ENCODE peak calls at places on chromosomes 3 and 15, in eight cellular contexts. B is endodermal cell, R is uterus, G is epithelial cell of esophagus, J is ovary, N is IMR-90, H is cardiac fibroblast, Q is upper lobe of right lung. D is an unnamed sample.

GRCh38 chr3:110267304-110267703 is 804.3 kb upstream of the NECTIN3 start:
- DNase-seq in B (peak; percentile 49), J (no peak), R (no peak), G (no peak), H (no peak), N (no peak), Q (no peak), D (no peak)

GRCh38 chr3:160331127-160331937 is 67.7 kb downstream of the IFT80 start:
- DNase-seq in B (no peak), J (no peak), Q (no peak), G (peak; percentile 76), R (no peak), N (peak; percentile 93), H (peak; percentile 86), D (peak; percentile 90)

GRCh38 chr3:146747928-146748327 is 142.8 kb upstream of the PLSCR5 start:
- DNase-seq in N (peak; percentile 33), J (no peak), G (peak; percentile 25), R (no peak), H (peak; percentile 54), Q (no peak), B (no peak), D (peak; percentile 32)

GRCh38 chr15:37372064-37372463 is 271.7 kb upstream of the MEIS2 start:
- DNase-seq in H (no peak), Q (no peak), B (no peak), N (no peak), G (no peak), J (no peak), R (no peak), D (no peak)

GRCh38 chr15:92184679-92185230 is 208.9 kb upstream of the ST8SIA2 start:
- DNase-seq in B (no peak), Q (no peak), N (no peak), J (no peak), G (no peak), H (no peak), R (no peak), D (no peak)

GRCh38 chr15:100926258-100926657 is 7.1 kb downstream of the LRRK1 start:
- DNase-seq in H (no peak), G (no peak), N (no peak), B (peak; percentile 85), J (peak; percentile 13), R (no peak), Q (no peak), D (no peak)

GRCh38 chr3:41041457-41041856 is 157.8 kb upstream of the CTNNB1 start:
- DNase-seq in R (no peak), J (no peak), Q (no peak), H (no peak), N (no peak), B (peak; percentile 3), G (peak; percentile 18), D (no peak)

GRCh38 chr3:197750863-197751737 is 1.4 kb downstream of the FYTTD1 start:
- DNase-seq in G (peak; percentile 57), H (peak; percentile 49), N (peak; percentile 43), J (peak; percentile 76), R (peak; percentile 71), Q (peak; percentile 73), B (peak; percentile 67), D (no peak)

GRCh38 chr15:74816624-74817369 is 4.2 kb downstream of the LMAN1L start:
- DNase-seq in G (peak; percentile 48), Q (no peak), J (no peak), N (no peak), B (no peak), R (no peak), H (no peak), D (no peak)

GRCh38 chr15:68599560-68600071 is 20.8 kb downstream of the CORO2B start:
- DNase-seq in R (no peak), G (no peak), B (peak; percentile 85), Q (no peak), J (peak; percentile 80), N (peak; percentile 75), H (peak; percentile 72), D (no peak)

GRCh38 chr3:29307229-29307796 is 26.4 kb downstream of the RBMS3 start:
- DNase-seq in G (no peak), N (peak; percentile 83), J (no peak), B (no peak), H (no peak), R (no peak), Q (no peak), D (no peak)

GRCh38 chr3:4828279-4829030 is 150.8 kb upstream of the BHLHE40 start:
- DNase-seq in B (no peak), Q (no peak), J (no peak), R (no peak), H (peak; percentile 62), N (peak; percentile 31), G (peak; percentile 40), D (peak; percentile 52)

GRCh38 chr3:139732729-139733128 is 55.0 kb upstream of the NMNAT3 start:
- DNase-seq in R (no peak), J (no peak), N (no peak), B (no peak), Q (no peak), G (peak; percentile 24), H (no peak), D (no peak)

GRCh38 chr3:42655331-42655888 is 1.9 kb downstream of the ZBTB47 start:
- DNase-seq in R (peak; percentile 53), G (no peak), N (no peak), H (no peak), Q (peak; percentile 68), J (peak; percentile 58), B (no peak), D (no peak)

GRCh38 chr3:82087958-82088357 is 326.5 kb upstream of the GBE1 start:
- DNase-seq in B (peak; percentile 31), H (peak; percentile 55), Q (no peak), J (no peak), N (peak; percentile 67), G (peak; percentile 92), R (no peak), D (peak; percentile 61)

GRCh38 chr3:52838561-52839267 is 3.9 kb upstream of the MUSTN1 start:
- DNase-seq in B (no peak), Q (no peak), G (no peak), H (no peak), R (no peak), J (no peak), N (no peak), D (no peak)

GRCh38 chr3:152902141-152902669 is 67.3 kb downstream of the P2RY1 start:
- DNase-seq in Q (no peak), G (peak; percentile 60), R (no peak), B (no peak), N (no peak), J (no peak), H (no peak), D (no peak)

GRCh38 chr3:48664313-48664644 is 1.6 kb upstream of the CELSR3 start:
- DNase-seq in G (no peak), R (no peak), N (no peak), H (no peak), B (no peak), Q (no peak), J (no peak), D (no peak)
- TF ChIP-seq CTCF in G (no peak), R (no peak), N (no peak), H (no peak), B (peak; percentile 23), Q (no peak), J (no peak), D (no peak)

GRCh38 chr3:86991840-86992430 is 986 bp upstream of the VGLL3 start:
- DNase-seq in H (no peak), Q (no peak), N (peak; percentile 60), R (no peak), B (no peak), G (peak; percentile 46), J (no peak), D (no peak)
- H3K4me3 ChIP-seq in H (peak overlapping the region; percentile 94), Q (peak overlapping the region; percentile 57), N (peak overlapping the region; percentile 99), R (peak overlapping the region; percentile 91), B (peak overlapping the region; percentile 79), G (peak overlapping the region; percentile 70), J (no peak overlapping the region), D (peak overlapping the region; percentile 90)

GRCh38 chr3:131794766-131795381 is 239.9 kb downstream of the CPNE4 start:
- DNase-seq in B (peak; percentile 79), R (no peak), J (no peak), Q (no peak), N (peak; percentile 52), G (peak; percentile 67), H (peak; percentile 76), D (peak; percentile 31)
- TF ChIP-seq CTCF in B (peak; percentile 93), R (peak; percentile 43), J (no peak), Q (peak; percentile 86), N (peak; percentile 88), G (peak; percentile 94), H (peak; percentile 83), D (peak; percentile 88)

GRCh38 chr3:73622135-73622534 is 2.6 kb downstream of the PDZRN3 start:
- DNase-seq in B (peak; percentile 66), G (no peak), N (peak; percentile 47), J (peak; percentile 42), H (peak; percentile 78), R (peak; percentile 49), Q (peak; percentile 60), D (no peak)

GRCh38 chr3:73623996-73624362 is 762 bp downstream of the PDZRN3 start:
- DNase-seq in Q (no peak), B (peak; percentile 88), J (peak; percentile 56), N (peak; percentile 85), R (peak; percentile 55), H (peak; percentile 73), G (peak; percentile 68), D (no peak)

GRCh38 chr3:73624363-73625123 is at the start of gene PDZRN3:
- DNase-seq in N (peak; percentile 82), H (peak; percentile 87), R (peak; percentile 85), J (peak; percentile 84), B (peak; percentile 88), G (peak; percentile 64), Q (peak; percentile 69), D (no peak)

GRCh38 chr3:73623316-73623715 is 1.4 kb downstream of the PDZRN3 start:
- DNase-seq in N (peak; percentile 28), H (peak; percentile 75), G (no peak), B (no peak), J (peak; percentile 34), Q (no peak), R (no peak), D (no peak)

DNA sequence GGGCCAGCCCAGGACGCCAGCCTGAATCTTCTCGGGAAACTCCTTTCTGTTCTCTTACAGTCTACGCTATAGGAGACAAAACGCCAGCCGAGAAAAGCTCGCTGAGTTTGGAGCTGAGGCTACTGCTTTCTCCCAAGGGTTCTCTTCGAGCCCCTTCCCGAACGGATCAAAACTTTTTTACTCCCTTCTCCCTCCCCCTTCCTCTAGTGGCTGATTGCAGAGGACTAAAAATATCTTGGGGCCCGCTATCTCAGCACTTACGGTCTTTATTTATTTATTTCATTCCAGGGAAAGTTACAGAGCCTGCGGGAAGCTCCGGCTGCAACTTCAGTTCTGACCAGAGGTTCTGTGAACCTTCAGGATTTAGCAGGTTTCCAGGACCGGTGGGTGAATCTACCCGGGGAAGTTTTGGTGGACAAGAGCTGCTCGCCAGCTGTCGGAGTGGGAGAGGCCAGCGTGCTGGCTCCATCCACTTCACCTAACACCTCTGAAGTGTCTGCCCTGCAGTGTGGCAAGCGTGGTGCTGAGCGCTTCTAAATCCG is 454 bp upstream of the PDZRN3 start:
- DNase-seq in B (peak; percentile 75), J (peak; percentile 58), Q (no peak), H (peak; percentile 78), G (peak; percentile 46), N (peak; percentile 72), R (peak; percentile 51), D (no peak)
- H3K4me3 ChIP-seq in B (peak overlapping the region; percentile 90), J (peak overlapping the region; percentile 76), Q (peak overlapping the region; percentile 55), H (peak overlapping the region; percentile 68), G (peak overlapping the region; percentile 48), N (peak overlapping the region; percentile 71), R (peak overlapping the region; percentile 92), D (peak overlapping the region; percentile 66)

DNA sequence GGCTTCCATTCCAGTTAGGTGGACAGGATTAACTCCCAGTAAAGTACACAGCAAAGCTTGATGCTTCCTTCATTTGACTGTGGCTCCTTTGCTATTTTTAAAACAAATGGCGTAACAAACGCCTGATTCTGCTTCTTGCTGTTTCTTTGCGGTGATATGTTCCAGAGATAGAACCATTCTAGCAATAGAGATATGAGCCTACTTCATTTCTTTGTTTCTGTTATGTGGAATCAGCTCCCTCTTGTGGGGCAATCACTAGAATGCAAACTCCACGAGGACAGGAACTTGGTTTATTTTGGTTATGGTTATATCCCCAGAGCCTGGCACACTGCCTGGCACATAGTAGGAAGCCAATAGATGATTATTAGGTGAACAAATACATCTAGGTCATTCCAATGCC is 122.6 kb upstream of the SLC6A11 start:
- DNase-seq in Q (no peak), H (peak; percentile 8), B (no peak), G (peak; percentile 6), J (no peak), N (peak; percentile 3), R (no peak), D (no peak)
- TF ChIP-seq CTCF in Q (no peak), H (peak; percentile 2), B (peak; percentile 43), G (no peak), J (no peak), N (no peak), R (no peak), D (peak; percentile 20)

D was measured in AG09309.